ENCODE peak calls at places on chromosomes 1 and 21, in eight cellular contexts. U is AG04450, S is PC-9, R is kidney, A is thoracic aorta, N is left ventricle myocardium inferior, D is upper lobe of right lung, O is fibroblast of the aortic adventitia. Z is an unnamed sample.

GRCh38 chr1:84505167-84506001 is 802 bp upstream of the SPATA1 start:
- DNase-seq in D (no peak), S (peak; percentile 61), O (peak; percentile 71), A (peak; percentile 6), N (peak; percentile 74), R (no peak), U (no peak), Z (peak; percentile 71)

GRCh38 chr21:17780539-17780938 is 38.6 kb downstream of the C21orf91 start:
- DNase-seq in U (no peak), A (no peak), S (no peak), D (no peak), N (no peak), O (no peak), R (no peak), Z (no peak)

GRCh38 chr1:159779403-159779851 is 1.3 kb upstream of the DUSP23 start:
- DNase-seq in D (no peak), U (peak; percentile 7), A (peak; percentile 7), R (no peak), N (no peak), O (peak; percentile 76), S (no peak), Z (peak; percentile 87)

GRCh38 chr1:88783145-88783544 is 99.1 kb downstream of the PKN2 start:
- DNase-seq in R (no peak), N (no peak), A (no peak), S (no peak), U (no peak), O (no peak), D (no peak), Z (no peak)

GRCh38 chr1:147492207-147492606 is 49.1 kb upstream of the BCL9 start:
- DNase-seq in D (no peak), A (no peak), N (no peak), O (no peak), R (no peak), S (no peak), U (no peak), Z (no peak)

GRCh38 chr1:84988588-84988987 is 8.3 kb downstream of the MCOLN2 start:
- DNase-seq in O (no peak), N (no peak), R (no peak), A (no peak), D (no peak), U (no peak), S (no peak), Z (no peak)

GRCh38 chr1:28915036-28915895 is 897 bp downstream of the EPB41 start:
- DNase-seq in D (no peak), A (no peak), U (no peak), N (no peak), R (peak; percentile 63), S (peak; percentile 40), O (peak; percentile 29), Z (peak; percentile 43)

GRCh38 chr1:192892934-192893333 is 84.1 kb downstream of the RGS2 start:
- DNase-seq in A (no peak), S (no peak), O (no peak), R (no peak), U (no peak), D (no peak), N (no peak), Z (no peak)

GRCh38 chr1:222697858-222698257 is 14.4 kb downstream of the AIDA start:
- DNase-seq in D (no peak), U (no peak), N (no peak), O (peak; percentile 80), R (no peak), A (no peak), S (no peak), Z (peak; percentile 63)

GRCh38 chr1:74363220-74363619 is 128.0 kb downstream of the TNNI3K start:
- DNase-seq in O (no peak), N (peak; percentile 59), S (no peak), R (no peak), U (no peak), A (no peak), D (no peak), Z (no peak)

GRCh38 chr1:34591751-34592629 is 162.9 kb upstream of the GJB5 start:
- DNase-seq in S (no peak), N (no peak), R (no peak), U (no peak), A (no peak), O (peak; percentile 11), D (no peak), Z (no peak)

GRCh38 chr21:41604583-41605041 is 96.7 kb upstream of the TMPRSS2 start:
- DNase-seq in N (no peak), R (no peak), S (no peak), O (no peak), D (peak; percentile 47), U (no peak), A (no peak), Z (no peak)

GRCh38 chr1:235952950-235953615 is 86.4 kb upstream of the LYST start:
- DNase-seq in D (no peak), R (no peak), A (no peak), O (peak; percentile 16), N (no peak), U (no peak), S (no peak), Z (peak; percentile 39)

GRCh38 chr1:1318131-1318652 is 6.3 kb downstream of the INTS11 start:
- DNase-seq in S (peak; percentile 86), A (peak; percentile 73), R (no peak), O (peak; percentile 96), D (peak; percentile 87), N (peak; percentile 85), U (peak; percentile 83), Z (peak; percentile 96)

GRCh38 chr1:229699613-229700242 is 73.7 kb downstream of the URB2 start:
- DNase-seq in O (peak; percentile 22), A (no peak), S (no peak), U (no peak), N (no peak), R (no peak), D (no peak), Z (no peak)

GRCh38 chr1:8711873-8712412 is 105.5 kb downstream of the RERE start:
- DNase-seq in O (no peak), D (no peak), U (no peak), N (no peak), A (no peak), S (no peak), R (no peak), Z (no peak)

GRCh38 chr21:32143222-32143939 is 135.5 kb downstream of the MIS18A start:
- DNase-seq in O (peak; percentile 59), N (peak; percentile 23), A (no peak), R (peak; percentile 75), S (no peak), D (no peak), U (no peak), Z (no peak)

GRCh38 chr21:29825936-29826335 is 113.9 kb downstream of the GRIK1 start:
- DNase-seq in A (no peak), U (no peak), S (no peak), D (no peak), O (no peak), R (no peak), N (no peak), Z (no peak)

GRCh38 chr1:37477198-37477931 is 3.0 kb downstream of the ZC3H12A start:
- DNase-seq in N (no peak), A (no peak), D (peak; percentile 84), U (no peak), R (peak; percentile 93), S (peak; percentile 74), O (peak; percentile 50), Z (peak; percentile 76)

GRCh38 chr1:31413405-31414005 is 492 bp downstream of the SERINC2 start:
- DNase-seq in A (peak; percentile 29), S (no peak), N (peak; percentile 82), D (peak; percentile 93), U (no peak), R (peak; percentile 93), O (peak; percentile 23), Z (peak; percentile 23)

GRCh38 chr1:157377216-157377821 is 175.0 kb downstream of the FCRL5 start:
- DNase-seq in N (no peak), O (peak; percentile 37), U (no peak), S (no peak), R (no peak), D (no peak), A (no peak), Z (peak; percentile 44)

GRCh38 chr1:22418352-22418751 is 33.3 kb upstream of the ZBTB40 start:
- DNase-seq in S (no peak), U (no peak), D (no peak), A (no peak), O (no peak), R (no peak), N (no peak), Z (no peak)
- H3K4me3 ChIP-seq in S (no peak overlapping the region), U (no peak overlapping the region), D (no peak overlapping the region), A (no peak overlapping the region), O (no peak overlapping the region), R (no peak overlapping the region), N (peak overlapping the region; percentile 8), Z (no peak overlapping the region)

GRCh38 chr21:14952916-14953315 is 111.9 kb downstream of the NRIP1 start:
- DNase-seq in R (no peak), U (no peak), A (no peak), D (no peak), N (no peak), O (no peak), S (no peak), Z (no peak)
- TF ChIP-seq CTCF in R (peak; percentile 12), U (no peak), A (no peak), D (no peak), N (no peak), O (no peak), S (no peak), Z (peak; percentile 14)

DNA sequence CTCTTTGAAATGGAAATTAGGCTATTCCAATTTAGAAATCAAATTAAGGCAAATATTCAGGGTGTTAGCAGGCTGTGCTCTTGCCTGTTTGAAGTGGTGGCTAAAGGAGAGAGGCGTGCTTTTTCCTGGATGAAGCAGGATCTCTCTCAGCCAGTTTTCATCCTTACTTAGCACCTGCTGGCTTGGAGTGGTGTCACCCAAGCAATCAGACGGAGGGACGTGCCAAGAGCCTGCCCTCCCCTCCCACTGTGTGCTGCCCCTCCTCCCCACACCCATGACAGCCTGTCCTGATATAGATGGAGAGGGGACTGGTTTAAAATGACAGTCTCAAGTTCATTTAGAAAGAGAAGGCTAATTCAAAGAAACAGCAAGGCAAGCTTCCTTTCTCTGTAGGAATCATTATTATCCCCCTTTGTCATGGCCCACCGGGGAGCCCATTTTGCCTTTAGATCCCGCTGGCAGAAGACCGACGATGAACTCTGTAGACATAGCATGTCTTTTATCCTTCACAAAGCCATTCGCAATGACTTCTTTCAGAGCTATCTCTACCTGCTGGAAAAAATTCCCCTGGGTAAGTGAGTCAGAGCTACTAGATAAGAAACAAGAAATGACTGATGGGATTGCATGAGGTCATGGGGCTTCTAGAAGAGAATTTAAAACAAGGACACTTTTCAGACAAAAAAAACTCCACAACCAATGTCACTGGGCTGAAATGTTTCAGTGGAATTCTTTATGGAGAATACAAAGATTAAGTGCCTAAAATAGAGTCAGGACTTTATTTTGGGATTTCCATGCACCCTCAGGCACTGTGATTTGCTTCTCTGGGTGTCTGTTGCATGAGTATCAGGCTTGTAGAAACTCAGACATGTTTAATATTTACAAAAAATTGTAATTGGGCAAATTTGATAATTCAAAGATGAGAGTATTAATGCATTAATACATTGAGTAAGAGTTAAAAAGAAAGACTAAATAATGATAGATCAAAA is at the start of gene NTMT2:
- DNase-seq in O (peak; percentile 63), S (no peak), R (no peak), A (no peak), D (no peak), U (no peak), N (peak; percentile 61), Z (peak; percentile 26)
- H3K4me3 ChIP-seq in O (no peak within 1 kb of the TSS), S (no peak within 1 kb of the TSS), R (no peak within 1 kb of the TSS), A (no peak within 1 kb of the TSS), D (no peak within 1 kb of the TSS), U (no peak within 1 kb of the TSS), N (peak within 1 kb of the TSS; percentile 53), Z (no peak within 1 kb of the TSS)

DNA sequence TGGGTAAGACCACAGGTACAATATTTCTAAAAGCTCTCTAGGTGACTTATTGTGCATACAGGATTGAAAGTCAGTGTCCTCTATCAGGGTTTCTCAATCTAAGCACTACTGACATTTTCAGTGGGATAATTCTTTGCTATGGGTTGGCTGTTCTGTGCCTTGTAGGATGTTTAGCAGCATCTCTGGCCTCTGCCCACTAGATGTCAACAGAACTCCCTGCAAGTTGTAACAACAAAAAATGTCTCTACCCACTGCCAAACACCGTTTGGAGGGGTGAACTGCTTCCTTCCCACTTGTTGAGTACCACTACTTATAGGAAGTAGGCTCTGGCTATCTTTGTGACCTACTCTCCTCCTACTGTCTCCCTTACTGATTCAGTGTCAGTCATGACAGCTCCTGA is 90.1 kb upstream of the ZRANB2 start:
- DNase-seq in R (no peak), O (no peak), S (no peak), N (no peak), U (no peak), D (no peak), A (no peak), Z (no peak)
- TF ChIP-seq CTCF in R (no peak), O (no peak), S (no peak), N (no peak), U (no peak), D (no peak), A (no peak), Z (peak; percentile 2)

Z was measured in fibroblast of pulmonary artery.